ENCODE peak calls at places on chromosome 11, in four cellular contexts. G is AG04450, S is body of pancreas, U is mammary epithelial cell. B is an unnamed sample. For H3K27me3, the result is how much of the 10 kb centered on the place peaks cover.

GRCh38 chr11:116073854-116074837 is 569.9 kb upstream of the CADM1 start:
- DNase-seq in G (no peak), S (peak), U (no peak), B (no peak)

GRCh38 chr11:91248199-91248807 is 976.3 kb upstream of the FAT3 start:
- DNase-seq in G (peak), S (no peak), U (peak), B (peak)

GRCh38 chr11:74265256-74265655 is 46.2 kb downstream of the P4HA3 start:
- DNase-seq in G (no peak), S (no peak), U (no peak), B (no peak)

GRCh38 chr11:86341382-86341781 is 33.3 kb upstream of the CCDC81 start:
- DNase-seq in G (no peak), S (no peak), U (no peak), B (no peak)

GRCh38 chr11:102807921-102808320 is 10.0 kb upstream of the MMP1 start:
- DNase-seq in G (no peak), S (no peak), U (no peak), B (peak)

GRCh38 chr11:59216654-59217640 is 4.2 kb upstream of the MPEG1 start:
- DNase-seq in G (no peak), S (peak), U (peak), B (no peak)

GRCh38 chr11:118939948-118940598 is 14.3 kb upstream of the BCL9L start:
- DNase-seq in G (no peak), S (no peak), U (no peak), B (no peak)

GRCh38 chr11:96213500-96213899 is 129.5 kb downstream of the MAML2 start:
- DNase-seq in G (no peak), S (no peak), U (no peak), B (peak)

GRCh38 chr11:72735495-72736027 is 16.6 kb downstream of the ARAP1 start:
- DNase-seq in G (no peak), S (no peak), U (peak), B (peak)

GRCh38 chr11:111665779-111666178 is 63.5 kb downstream of the SIK2 start:
- DNase-seq in G (peak), S (no peak), U (peak), B (peak)

GRCh38 chr11:10289765-10290420 is 4.1 kb downstream of the SBF2 start:
- DNase-seq in G (no peak), S (no peak), U (no peak), B (no peak)

GRCh38 chr11:32279672-32280071 is 155.7 kb downstream of the WT1 start:
- DNase-seq in G (no peak), S (no peak), U (no peak), B (no peak)

GRCh38 chr11:65487467-65488272 is 11.2 kb upstream of the MALAT1 start:
- DNase-seq in G (peak), S (peak), U (peak), B (peak)

GRCh38 chr11:112795142-112795815 is 165.9 kb upstream of the NCAM1 start:
- DNase-seq in G (no peak), S (peak), U (peak), B (peak)

GRCh38 chr11:79160786-79161403 is 279.9 kb downstream of the TENM4 start:
- DNase-seq in G (no peak), S (peak), U (peak), B (no peak)

GRCh38 chr11:19445771-19446170 is 205.0 kb upstream of the E2F8 start:
- DNase-seq in G (no peak), S (no peak), U (no peak), B (no peak)

GRCh38 chr11:79503028-79503427 is 62.2 kb upstream of the TENM4 start:
- DNase-seq in G (no peak), S (no peak), U (no peak), B (no peak)

GRCh38 chr11:66020618-66021357 is 5.5 kb downstream of the CATSPER1 start:
- DNase-seq in G (no peak), S (peak), U (peak), B (peak)

GRCh38 chr11:77879218-77879617 is 58.3 kb downstream of the AAMDC start:
- DNase-seq in G (peak), S (no peak), U (no peak), B (no peak)

GRCh38 chr11:69654660-69655478 is 13.9 kb downstream of the CCND1 start:
- DNase-seq in G (no peak), S (peak), U (no peak), B (no peak)

GRCh38 chr11:67409781-67410368 is 5.6 kb upstream of the CARNS1 start:
- DNase-seq in G (no peak), S (peak), U (no peak), B (no peak)

GRCh38 chr11:72617080-72617744 is 57.0 kb downstream of the PDE2A start:
- DNase-seq in G (no peak), S (peak), U (no peak), B (peak)

GRCh38 chr11:70836071-70836470 is 416.3 kb downstream of the SHANK2 start:
- DNase-seq in G (no peak), S (no peak), U (no peak), B (no peak)

GRCh38 chr11:120073196-120073595 is 64.7 kb downstream of the TRIM29 start:
- DNase-seq in G (no peak), S (no peak), U (no peak), B (no peak)

GRCh38 chr11:70467196-70468085 is 69.1 kb downstream of the CTTN start:
- DNase-seq in G (no peak), S (peak), U (peak), B (peak)

GRCh38 chr11:10858505-10859360 is 880 bp upstream of the ZBED5 start:
- DNase-seq in G (no peak), S (peak), U (no peak), B (no peak)

GRCh38 chr11:111320728-111321568 is 22.6 kb downstream of the POU2AF3 start:
- DNase-seq in G (no peak), S (peak), U (no peak), B (no peak)

GRCh38 chr11:130531061-130531460 is 82.6 kb downstream of the ADAMTS15 start:
- DNase-seq in G (no peak), S (no peak), U (no peak), B (no peak)

DNA sequence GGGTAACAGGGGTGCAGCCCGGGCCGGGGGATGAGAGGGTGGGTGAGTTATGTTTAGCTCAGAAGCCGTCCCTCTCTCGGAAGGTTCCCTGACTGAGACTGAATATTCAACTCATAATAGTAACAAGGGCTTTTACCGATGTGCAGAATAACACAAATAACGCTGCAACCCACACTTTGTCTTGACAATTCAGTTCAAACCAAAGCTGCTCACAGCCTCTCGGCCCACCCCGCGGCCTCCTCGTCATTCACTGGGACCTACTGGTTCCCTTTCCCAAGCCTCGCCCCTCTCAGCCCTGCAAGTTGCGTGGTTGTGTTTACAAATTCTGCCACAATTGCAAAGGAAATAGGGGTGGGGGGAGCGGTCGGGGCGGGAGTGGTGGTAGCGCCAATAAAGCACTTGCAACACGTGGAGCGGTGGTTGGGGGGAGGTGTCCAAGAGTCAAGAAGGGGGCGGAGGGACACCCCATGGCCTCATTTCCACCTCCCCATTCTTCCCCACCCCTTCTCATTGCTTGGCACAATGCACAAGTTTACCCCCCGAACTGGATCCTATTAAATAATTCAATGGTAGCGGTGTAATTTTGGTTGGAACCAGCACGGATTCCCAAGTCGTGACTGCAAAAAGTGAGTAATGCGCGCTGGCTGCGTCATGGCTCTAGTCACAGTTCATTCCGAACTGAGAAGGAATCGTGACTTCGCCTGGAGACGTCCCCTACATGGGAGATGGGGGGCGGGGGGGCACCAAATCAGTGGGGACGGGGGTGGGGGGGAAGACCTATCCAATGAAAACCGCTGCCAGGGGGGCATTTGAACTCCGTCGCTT is 102.0 kb upstream of the HSD17B12 start:
- DNase-seq in G (no peak), S (no peak), U (peak), B (peak)
- H3K27me3 ChIP-seq in G (half or more), S (half or more), U (half or more), B (half or more)

GRCh38 chr11:64007629-64008282 is 21.5 kb downstream of the OTUB1 start:
- DNase-seq in G (no peak), S (peak), U (no peak), B (no peak)
- TF ChIP-seq CTCF in G (no peak), S (peak), U (no peak), B (peak)

DNA sequence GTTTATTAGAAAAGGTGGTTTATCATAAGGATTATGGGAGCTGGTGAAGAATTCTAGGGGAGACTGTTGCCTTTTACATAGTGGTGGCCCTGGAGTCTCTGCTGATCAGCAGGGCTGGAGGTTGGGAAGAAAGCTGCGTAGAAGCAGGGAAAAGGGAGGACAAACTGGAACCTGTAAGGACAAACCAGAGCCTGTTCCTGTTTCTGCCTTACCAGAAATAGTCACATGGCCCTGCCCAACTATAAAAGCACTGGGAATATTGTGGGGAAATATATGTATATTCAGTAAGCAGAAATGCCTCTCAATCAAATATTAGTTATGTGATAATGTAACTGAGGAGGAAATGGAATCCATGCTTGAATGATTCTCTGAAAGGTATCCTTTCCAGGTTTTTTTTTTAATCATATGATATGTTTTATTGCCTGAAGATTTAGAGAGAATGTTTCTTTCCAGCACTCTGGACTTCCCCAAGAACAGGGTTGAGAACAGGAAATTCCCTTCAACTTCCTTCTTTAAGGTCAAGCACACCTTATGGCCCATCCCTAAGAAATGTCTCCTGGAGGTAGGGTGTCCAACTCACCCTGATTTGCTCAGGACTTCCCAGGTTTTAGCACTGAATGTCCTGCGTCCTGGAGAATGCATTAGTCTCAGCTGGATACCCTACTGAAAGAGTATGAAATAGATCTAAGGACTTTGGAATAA is 33.9 kb upstream of the SCUBE2 start:
- DNase-seq in G (no peak), S (no peak), U (no peak), B (no peak)
- H3K27me3 ChIP-seq in G (under half), S (under half), U (under half), B (under half)

GRCh38 chr11:104876324-104876723 is 21.9 kb downstream of the CASP12 start:
- DNase-seq in G (no peak), S (no peak), U (no peak), B (no peak)

GRCh38 chr11:104872393-104872792 is 25.9 kb downstream of the CASP12 start:
- DNase-seq in G (no peak), S (no peak), U (no peak), B (no peak)

GRCh38 chr11:104870910-104871309 is 27.4 kb downstream of the CASP12 start:
- DNase-seq in G (no peak), S (no peak), U (no peak), B (no peak)

GRCh38 chr11:104876838-104877500 is 21.3 kb downstream of the CASP12 start:
- DNase-seq in G (no peak), S (no peak), U (no peak), B (no peak)

GRCh38 chr11:104873252-104873651 is 25.0 kb downstream of the CASP12 start:
- DNase-seq in G (no peak), S (no peak), U (no peak), B (no peak)
- TF ChIP-seq CTCF in G (peak), S (no peak), U (peak), B (no peak)

GRCh38 chr11:2271327-2272240 is 1.2 kb upstream of the ASCL2 start:
- DNase-seq in G (no peak), S (no peak), U (no peak), B (no peak)

GRCh38 chr11:2270322-2271076 is at the start of gene ASCL2:
- DNase-seq in G (no peak), S (no peak), U (peak), B (no peak)

GRCh38 chr11:2272241-2272945 is 2.0 kb upstream of the ASCL2 start:
- DNase-seq in G (no peak), S (no peak), U (no peak), B (no peak)

GRCh38 chr11:2269601-2270321 is 627 bp downstream of the ASCL2 start:
- DNase-seq in G (peak), S (peak), U (peak), B (no peak)

DNA sequence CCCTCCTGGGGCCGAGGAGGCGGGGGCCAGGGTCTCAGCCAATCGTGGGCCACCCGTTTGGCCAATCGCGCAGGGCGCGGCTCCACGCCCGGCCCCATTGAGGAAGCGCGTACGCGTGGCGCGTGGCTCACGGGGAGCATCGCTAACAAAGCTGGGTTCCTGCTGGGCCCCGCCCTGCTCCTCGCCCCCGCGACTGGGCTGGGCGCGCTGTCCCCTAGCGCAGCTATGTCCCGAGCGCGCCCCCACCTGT is 614 bp upstream of the ASCL2 start:
- DNase-seq in G (no peak), S (peak), U (no peak), B (no peak)
- H3K27me3 ChIP-seq in G (under half), S (under half), U (under half), B (half or more)

GRCh38 chr11:2389344-2390026 is 11.1 kb upstream of the TSSC4 start:
- DNase-seq in G (no peak), S (no peak), U (no peak), B (no peak)
- TF ChIP-seq CTCF in G (peak), S (no peak), U (no peak), B (peak)